ENCODE peak calls at places on chromosomes 13 and 19, in ten cellular contexts. One of them, this sample, is unnamed.

GRCh38 chr19:27971071-27971470 is 1241.9 kb downstream of the UQCRFS1 start:
- DNase-seq in PC-3: peak
- DNase-seq in mesenchymal stem cell: no peak
- DNase-seq in HTR-8/SVneo: no peak
- DNase-seq in SJSA1: peak
- DNase-seq in brain microvascular endothelial cell: peak
- DNase-seq in upper lobe of right lung: no peak
- DNase-seq in stimulated activated CD4-positive, alpha-beta T cell treated with anti-CD3 and anti-CD28 coated beads, Interleukin-1b, Interleukin-23, amount 100 ng/mL, for 1 hour: no peak
- DNase-seq in NCI-H1092 treated with DMSO at 0.1 percent for 48 hours: no peak
- DNase-seq in A172: peak
- DNase-seq in this sample: no peak

GRCh38 chr13:98504371-98504963 is 72.4 kb downstream of the STK24 start:
- DNase-seq in PC-3: no peak
- DNase-seq in mesenchymal stem cell: no peak
- DNase-seq in HTR-8/SVneo: no peak
- DNase-seq in SJSA1: no peak
- DNase-seq in brain microvascular endothelial cell: no peak
- DNase-seq in upper lobe of right lung: peak
- DNase-seq in stimulated activated CD4-positive, alpha-beta T cell treated with anti-CD3 and anti-CD28 coated beads, Interleukin-1b, Interleukin-23, amount 100 ng/mL, for 1 hour: no peak
- DNase-seq in NCI-H1092 treated with DMSO at 0.1 percent for 48 hours: no peak
- DNase-seq in A172: no peak
- DNase-seq in this sample: no peak

GRCh38 chr13:51804295-51805172 is 571 bp upstream of the DHRS12 start:
- DNase-seq in PC-3: no peak
- DNase-seq in mesenchymal stem cell: no peak
- DNase-seq in HTR-8/SVneo: no peak
- DNase-seq in SJSA1: no peak
- DNase-seq in brain microvascular endothelial cell: no peak
- DNase-seq in upper lobe of right lung: no peak
- DNase-seq in stimulated activated CD4-positive, alpha-beta T cell treated with anti-CD3 and anti-CD28 coated beads, Interleukin-1b, Interleukin-23, amount 100 ng/mL, for 1 hour: no peak
- DNase-seq in NCI-H1092 treated with DMSO at 0.1 percent for 48 hours: peak
- DNase-seq in A172: no peak
- DNase-seq in this sample: no peak

GRCh38 chr19:8478605-8479004 is 23.8 kb downstream of the PRAM1 start:
- DNase-seq in PC-3: no peak
- DNase-seq in mesenchymal stem cell: no peak
- DNase-seq in HTR-8/SVneo: no peak
- DNase-seq in SJSA1: no peak
- DNase-seq in brain microvascular endothelial cell: no peak
- DNase-seq in upper lobe of right lung: no peak
- DNase-seq in stimulated activated CD4-positive, alpha-beta T cell treated with anti-CD3 and anti-CD28 coated beads, Interleukin-1b, Interleukin-23, amount 100 ng/mL, for 1 hour: no peak
- DNase-seq in NCI-H1092 treated with DMSO at 0.1 percent for 48 hours: no peak
- DNase-seq in A172: no peak
- DNase-seq in this sample: no peak

GRCh38 chr13:108176685-108177274 is 38.6 kb downstream of the LIG4 start:
- DNase-seq in PC-3: peak
- DNase-seq in mesenchymal stem cell: peak
- DNase-seq in HTR-8/SVneo: no peak
- DNase-seq in SJSA1: peak
- DNase-seq in brain microvascular endothelial cell: peak
- DNase-seq in upper lobe of right lung: no peak
- DNase-seq in stimulated activated CD4-positive, alpha-beta T cell treated with anti-CD3 and anti-CD28 coated beads, Interleukin-1b, Interleukin-23, amount 100 ng/mL, for 1 hour: no peak
- DNase-seq in NCI-H1092 treated with DMSO at 0.1 percent for 48 hours: no peak
- DNase-seq in A172: no peak
- DNase-seq in this sample: no peak

GRCh38 chr13:112329376-112329775 is 46.8 kb upstream of the SPACA7 start:
- DNase-seq in PC-3: no peak
- DNase-seq in mesenchymal stem cell: no peak
- DNase-seq in HTR-8/SVneo: no peak
- DNase-seq in SJSA1: no peak
- DNase-seq in brain microvascular endothelial cell: no peak
- DNase-seq in upper lobe of right lung: no peak
- DNase-seq in stimulated activated CD4-positive, alpha-beta T cell treated with anti-CD3 and anti-CD28 coated beads, Interleukin-1b, Interleukin-23, amount 100 ng/mL, for 1 hour: no peak
- DNase-seq in NCI-H1092 treated with DMSO at 0.1 percent for 48 hours: no peak
- DNase-seq in A172: no peak
- DNase-seq in this sample: no peak

GRCh38 chr19:30070970-30071632 is 129.1 kb downstream of the URI1 start:
- DNase-seq in PC-3: no peak
- DNase-seq in mesenchymal stem cell: no peak
- DNase-seq in HTR-8/SVneo: no peak
- DNase-seq in SJSA1: no peak
- DNase-seq in brain microvascular endothelial cell: no peak
- DNase-seq in upper lobe of right lung: peak
- DNase-seq in stimulated activated CD4-positive, alpha-beta T cell treated with anti-CD3 and anti-CD28 coated beads, Interleukin-1b, Interleukin-23, amount 100 ng/mL, for 1 hour: no peak
- DNase-seq in NCI-H1092 treated with DMSO at 0.1 percent for 48 hours: peak
- DNase-seq in A172: no peak
- DNase-seq in this sample: no peak

GRCh38 chr19:42634409-42635232 is 39.9 kb upstream of the CEACAM8 start:
- DNase-seq in PC-3: peak
- DNase-seq in mesenchymal stem cell: no peak
- DNase-seq in HTR-8/SVneo: peak
- DNase-seq in SJSA1: peak
- DNase-seq in brain microvascular endothelial cell: peak
- DNase-seq in upper lobe of right lung: no peak
- DNase-seq in stimulated activated CD4-positive, alpha-beta T cell treated with anti-CD3 and anti-CD28 coated beads, Interleukin-1b, Interleukin-23, amount 100 ng/mL, for 1 hour: no peak
- DNase-seq in NCI-H1092 treated with DMSO at 0.1 percent for 48 hours: peak
- DNase-seq in A172: peak
- DNase-seq in this sample: peak

GRCh38 chr19:13153627-13154240 is 3.5 kb downstream of the IER2 start:
- DNase-seq in PC-3: peak
- DNase-seq in mesenchymal stem cell: no peak
- DNase-seq in HTR-8/SVneo: no peak
- DNase-seq in SJSA1: peak
- DNase-seq in brain microvascular endothelial cell: no peak
- DNase-seq in upper lobe of right lung: no peak
- DNase-seq in stimulated activated CD4-positive, alpha-beta T cell treated with anti-CD3 and anti-CD28 coated beads, Interleukin-1b, Interleukin-23, amount 100 ng/mL, for 1 hour: no peak
- DNase-seq in NCI-H1092 treated with DMSO at 0.1 percent for 48 hours: peak
- DNase-seq in A172: no peak
- DNase-seq in this sample: no peak

GRCh38 chr19:13689050-13689449 is 75.3 kb upstream of the MRI1 start:
- DNase-seq in PC-3: peak
- DNase-seq in mesenchymal stem cell: peak
- DNase-seq in HTR-8/SVneo: peak
- DNase-seq in SJSA1: no peak
- DNase-seq in brain microvascular endothelial cell: peak
- DNase-seq in upper lobe of right lung: no peak
- DNase-seq in stimulated activated CD4-positive, alpha-beta T cell treated with anti-CD3 and anti-CD28 coated beads, Interleukin-1b, Interleukin-23, amount 100 ng/mL, for 1 hour: no peak
- DNase-seq in NCI-H1092 treated with DMSO at 0.1 percent for 48 hours: peak
- DNase-seq in A172: peak
- DNase-seq in this sample: peak

GRCh38 chr13:110559429-110559943 is 2.0 kb downstream of the RAB20 start:
- DNase-seq in PC-3: peak
- DNase-seq in mesenchymal stem cell: peak
- DNase-seq in HTR-8/SVneo: no peak
- DNase-seq in SJSA1: no peak
- DNase-seq in brain microvascular endothelial cell: peak
- DNase-seq in upper lobe of right lung: peak
- DNase-seq in stimulated activated CD4-positive, alpha-beta T cell treated with anti-CD3 and anti-CD28 coated beads, Interleukin-1b, Interleukin-23, amount 100 ng/mL, for 1 hour: no peak
- DNase-seq in NCI-H1092 treated with DMSO at 0.1 percent for 48 hours: no peak
- DNase-seq in A172: no peak
- DNase-seq in this sample: peak

GRCh38 chr19:52967772-52968171 is 5.1 kb upstream of the ZNF816 start:
- DNase-seq in PC-3: no peak
- DNase-seq in mesenchymal stem cell: no peak
- DNase-seq in HTR-8/SVneo: no peak
- DNase-seq in SJSA1: no peak
- DNase-seq in brain microvascular endothelial cell: no peak
- DNase-seq in upper lobe of right lung: no peak
- DNase-seq in stimulated activated CD4-positive, alpha-beta T cell treated with anti-CD3 and anti-CD28 coated beads, Interleukin-1b, Interleukin-23, amount 100 ng/mL, for 1 hour: no peak
- DNase-seq in NCI-H1092 treated with DMSO at 0.1 percent for 48 hours: no peak
- DNase-seq in A172: no peak
- DNase-seq in this sample: no peak

GRCh38 chr19:48991823-48992570 is 1.1 kb downstream of the GYS1 start:
- DNase-seq in PC-3: peak
- DNase-seq in mesenchymal stem cell: peak
- DNase-seq in HTR-8/SVneo: peak
- DNase-seq in SJSA1: peak
- DNase-seq in brain microvascular endothelial cell: peak
- DNase-seq in upper lobe of right lung: no peak
- DNase-seq in stimulated activated CD4-positive, alpha-beta T cell treated with anti-CD3 and anti-CD28 coated beads, Interleukin-1b, Interleukin-23, amount 100 ng/mL, for 1 hour: no peak
- DNase-seq in NCI-H1092 treated with DMSO at 0.1 percent for 48 hours: no peak
- DNase-seq in A172: peak
- DNase-seq in this sample: no peak

GRCh38 chr19:51407631-51408131 is 9.8 kb downstream of the SIGLEC10 start:
- DNase-seq in PC-3: peak
- DNase-seq in mesenchymal stem cell: peak
- DNase-seq in HTR-8/SVneo: peak
- DNase-seq in SJSA1: no peak
- DNase-seq in brain microvascular endothelial cell: peak
- DNase-seq in upper lobe of right lung: no peak
- DNase-seq in stimulated activated CD4-positive, alpha-beta T cell treated with anti-CD3 and anti-CD28 coated beads, Interleukin-1b, Interleukin-23, amount 100 ng/mL, for 1 hour: no peak
- DNase-seq in NCI-H1092 treated with DMSO at 0.1 percent for 48 hours: no peak
- DNase-seq in A172: no peak
- DNase-seq in this sample: no peak